ENCODE peak calls at places on chromosomes 3 and 15, in four cellular contexts. B is neuronal stem cell, A is mesenchymal stem cell, G is trophoblast cell. F is an unnamed sample.

GRCh38 chr15:90903733-90904536 is 833 bp downstream of the MAN2A2 start:
- DNase-seq in A (peak), B (no peak), G (peak), F (peak)

GRCh38 chr3:169966951-169967915 is 626 bp downstream of the SEC62 start:
- DNase-seq in G (peak), B (peak), A (peak), F (no peak)

GRCh38 chr3:9178697-9179096 is 70.7 kb downstream of the SRGAP3 start:
- DNase-seq in G (no peak), B (no peak), A (no peak), F (no peak)

GRCh38 chr3:36679384-36680200 is 84.8 kb downstream of the DCLK3 start:
- DNase-seq in A (peak), B (no peak), G (peak), F (no peak)

GRCh38 chr15:97059276-97059675 is 728.8 kb downstream of the NR2F2 start:
- DNase-seq in G (no peak), A (no peak), B (no peak), F (no peak)

GRCh38 chr3:67381667-67382272 is 272.6 kb downstream of the SUCLG2 start:
- DNase-seq in B (peak), G (peak), A (peak), F (no peak)

GRCh38 chr3:152760024-152760563 is 74.8 kb upstream of the P2RY1 start:
- DNase-seq in G (no peak), B (no peak), A (no peak), F (no peak)

GRCh38 chr15:85563328-85563727 is 182.9 kb downstream of the AKAP13 start:
- DNase-seq in A (peak), G (peak), B (no peak), F (no peak)

GRCh38 chr3:23915537-23916108 is 1.2 kb downstream of the NKIRAS1 start:
- DNase-seq in G (peak), B (no peak), A (peak), F (no peak)

GRCh38 chr3:40524222-40524570 is 564 bp upstream of the ZNF621 start:
- DNase-seq in A (no peak), G (no peak), B (no peak), F (no peak)

GRCh38 chr15:99253381-99254090 is 2.3 kb downstream of the LRRC28 start:
- DNase-seq in B (no peak), G (no peak), A (peak), F (no peak)

GRCh38 chr3:35800960-35801459 is 161.7 kb downstream of the ARPP21 start:
- DNase-seq in A (no peak), G (no peak), B (no peak), F (no peak)

GRCh38 chr3:120801484-120801883 is 58.9 kb downstream of the GTF2E1 start:
- DNase-seq in G (no peak), B (no peak), A (no peak), F (no peak)

GRCh38 chr15:56759450-56759845 is 26.1 kb upstream of the ZNF280D start:
- DNase-seq in G (no peak), A (peak), B (no peak), F (no peak)

GRCh38 chr15:65578904-65579728 is 31.8 kb downstream of the INTS14 start:
- DNase-seq in A (no peak), B (no peak), G (no peak), F (no peak)

GRCh38 chr3:148246286-148246685 is 451.4 kb upstream of the AGTR1 start:
- DNase-seq in G (no peak), B (no peak), A (no peak), F (no peak)

GRCh38 chr3:62600033-62600432 is 226.7 kb upstream of the FEZF2 start:
- DNase-seq in G (no peak), A (no peak), B (no peak), F (no peak)

GRCh38 chr15:60619131-60619530 is 140.2 kb upstream of the ICE2 start:
- DNase-seq in B (no peak), A (no peak), G (no peak), F (no peak)

GRCh38 chr15:78811124-78811824 is at the start of gene ADAMTS7:
- DNase-seq in B (peak), A (peak), G (peak), F (peak)

GRCh38 chr3:111862974-111863373 is 3.9 kb downstream of the PHLDB2 start:
- DNase-seq in G (no peak), B (no peak), A (no peak), F (no peak)

GRCh38 chr3:9810357-9810726 is 280 bp downstream of the TTLL3 start:
- DNase-seq in G (no peak), B (no peak), A (no peak), F (peak)

GRCh38 chr3:29693863-29694262 is 413.0 kb downstream of the RBMS3 start:
- DNase-seq in A (peak), B (peak), G (peak), F (peak)

GRCh38 chr3:177284383-177284881 is 87.2 kb upstream of the TBL1XR1 start:
- DNase-seq in G (peak), A (peak), B (no peak), F (peak)

GRCh38 chr3:99683465-99683864 is 45.1 kb downstream of the COL8A1 start:
- DNase-seq in B (no peak), G (no peak), A (no peak), F (no peak)

GRCh38 chr3:41900265-41900664 is 61.6 kb downstream of the ULK4 start:
- DNase-seq in B (peak), A (peak), G (no peak), F (no peak)

GRCh38 chr3:170507063-170507462 is 78.8 kb downstream of the SLC7A14 start:
- DNase-seq in G (no peak), A (no peak), B (no peak), F (no peak)

GRCh38 chr15:35000511-35000910 is 12.4 kb upstream of the ZNF770 start:
- DNase-seq in B (no peak), A (peak), G (peak), F (no peak)

GRCh38 chr3:126476976-126477330 is 1.3 kb upstream of the ZXDC start:
- DNase-seq in B (no peak), A (no peak), G (no peak), F (peak)

GRCh38 chr15:39591141-39591895 is 10.4 kb downstream of the THBS1 start:
- DNase-seq in B (no peak), G (no peak), A (peak), F (no peak)
- H3K23ac ChIP-seq in B (no peak), G (no peak), A (no peak), F (no peak)

DNA sequence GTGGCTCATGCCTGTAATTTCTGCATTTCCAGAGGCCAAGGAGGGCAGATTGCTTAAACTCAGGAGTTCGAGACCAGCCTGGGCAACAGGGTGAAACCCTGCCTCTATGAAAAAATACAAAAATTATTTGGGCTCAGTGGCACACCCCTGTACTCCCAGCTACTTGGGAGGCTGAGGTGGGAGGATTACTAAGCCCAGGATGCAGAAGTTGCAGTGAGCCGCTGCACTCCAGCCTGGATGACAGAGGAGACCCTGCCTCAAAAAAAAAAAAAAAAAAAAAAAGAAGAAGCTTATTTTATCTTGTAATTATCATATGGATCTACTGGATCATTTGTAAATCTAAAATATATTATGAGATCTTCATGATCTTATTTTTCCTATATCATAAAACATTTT is 84.1 kb downstream of the PPCDC start:
- DNase-seq in A (no peak), G (no peak), B (no peak), F (no peak)
- H2BK120ac ChIP-seq in A (no peak), G (no peak), B (no peak), F (no peak)

GRCh38 chr15:25207369-25207768 is 231.5 kb downstream of the UBE3A start:
- DNase-seq in G (no peak), B (no peak), A (no peak), F (no peak)
- H3K23ac ChIP-seq in G (no peak), B (no peak), A (no peak), F (no peak)

GRCh38 chr3:61343543-61343942 is 92.3 kb upstream of the FHIT start:
- DNase-seq in A (no peak), G (no peak), B (no peak), F (no peak)

GRCh38 chr3:61345020-61345419 is 93.8 kb upstream of the FHIT start:
- DNase-seq in G (no peak), B (no peak), A (no peak), F (no peak)
- H2BK120ac ChIP-seq in G (no peak), B (no peak), A (no peak), F (no peak)